ENCODE peak calls at places on chromosomes 1 and 21, in four cellular contexts. B is K562, I is HepG2, N is GM12878. L is an unnamed sample.
A peak's percentile ranks its signal among the peaks of the same experiment; 100 is the strongest.

GRCh38 chr1:79519084-79519760 is 512.7 kb upstream of the ADGRL4 start:
- DNase-seq in B (no peak), I (no peak), N (no peak), L (no peak)

GRCh38 chr1:63921357-63921756 is 147.5 kb downstream of the ROR1 start:
- DNase-seq in N (no peak), B (no peak), I (no peak), L (no peak)

GRCh38 chr1:177451191-177451590 is 280.4 kb downstream of the BRINP2 start:
- DNase-seq in N (no peak), I (no peak), B (no peak), L (no peak)

GRCh38 chr21:44958471-44959191 is 18.8 kb downstream of the SLX9 start:
- DNase-seq in N (no peak), B (no peak), I (no peak), L (no peak)

GRCh38 chr1:226626577-226626956 is 78.0 kb downstream of the STUM start:
- DNase-seq in I (peak; percentile 27), B (peak; percentile 84), N (peak; percentile 27), L (peak; percentile 91)

GRCh38 chr1:53346007-53346813 is 18.3 kb upstream of the LRP8 start:
- DNase-seq in I (no peak), N (no peak), B (no peak), L (peak; percentile 32)

GRCh38 chr1:115837762-115838421 is 3.0 kb downstream of the NHLH2 start:
- DNase-seq in B (no peak), I (no peak), N (no peak), L (peak; percentile 76)

GRCh38 chr1:188463919-188464318 is 1635.2 kb downstream of the PLA2G4A start:
- DNase-seq in I (no peak), B (no peak), N (no peak), L (no peak)

GRCh38 chr1:193799948-193800690 is 613.7 kb upstream of the B3GALT2 start:
- DNase-seq in N (no peak), I (no peak), B (no peak), L (no peak)

GRCh38 chr1:188761226-188761625 is 1716.4 kb downstream of the BRINP3 start:
- DNase-seq in I (no peak), B (no peak), N (no peak), L (no peak)

GRCh38 chr21:44793269-44794030 is 8.2 kb downstream of the UBE2G2 start:
- DNase-seq in B (peak; percentile 87), I (peak; percentile 57), N (no peak), L (peak; percentile 55)

GRCh38 chr1:153792631-153793041 is 17.4 kb downstream of the SLC27A3 start:
- DNase-seq in B (no peak), N (no peak), I (no peak), L (no peak)

GRCh38 chr1:116224561-116224960 is 113.4 kb downstream of the MAB21L3 start:
- DNase-seq in N (no peak), I (no peak), B (no peak), L (no peak)

GRCh38 chr21:32312976-32313375 is 14.3 kb downstream of the MRAP start:
- DNase-seq in I (no peak), N (no peak), B (no peak), L (peak; percentile 38)

GRCh38 chr21:35556536-35556935 is 503.8 kb downstream of the SETD4 start:
- DNase-seq in N (no peak), I (no peak), B (no peak), L (no peak)
- TF ChIP-seq CBX5 in N (no peak), I (no peak), B (no peak), L (no peak)

GRCh38 chr1:170592591-170593111 is 60.7 kb downstream of the GORAB start:
- DNase-seq in B (no peak), I (no peak), N (no peak), L (no peak)
- TF ChIP-seq CBX5 in B (no peak), I (no peak), N (no peak), L (no peak)

DNA sequence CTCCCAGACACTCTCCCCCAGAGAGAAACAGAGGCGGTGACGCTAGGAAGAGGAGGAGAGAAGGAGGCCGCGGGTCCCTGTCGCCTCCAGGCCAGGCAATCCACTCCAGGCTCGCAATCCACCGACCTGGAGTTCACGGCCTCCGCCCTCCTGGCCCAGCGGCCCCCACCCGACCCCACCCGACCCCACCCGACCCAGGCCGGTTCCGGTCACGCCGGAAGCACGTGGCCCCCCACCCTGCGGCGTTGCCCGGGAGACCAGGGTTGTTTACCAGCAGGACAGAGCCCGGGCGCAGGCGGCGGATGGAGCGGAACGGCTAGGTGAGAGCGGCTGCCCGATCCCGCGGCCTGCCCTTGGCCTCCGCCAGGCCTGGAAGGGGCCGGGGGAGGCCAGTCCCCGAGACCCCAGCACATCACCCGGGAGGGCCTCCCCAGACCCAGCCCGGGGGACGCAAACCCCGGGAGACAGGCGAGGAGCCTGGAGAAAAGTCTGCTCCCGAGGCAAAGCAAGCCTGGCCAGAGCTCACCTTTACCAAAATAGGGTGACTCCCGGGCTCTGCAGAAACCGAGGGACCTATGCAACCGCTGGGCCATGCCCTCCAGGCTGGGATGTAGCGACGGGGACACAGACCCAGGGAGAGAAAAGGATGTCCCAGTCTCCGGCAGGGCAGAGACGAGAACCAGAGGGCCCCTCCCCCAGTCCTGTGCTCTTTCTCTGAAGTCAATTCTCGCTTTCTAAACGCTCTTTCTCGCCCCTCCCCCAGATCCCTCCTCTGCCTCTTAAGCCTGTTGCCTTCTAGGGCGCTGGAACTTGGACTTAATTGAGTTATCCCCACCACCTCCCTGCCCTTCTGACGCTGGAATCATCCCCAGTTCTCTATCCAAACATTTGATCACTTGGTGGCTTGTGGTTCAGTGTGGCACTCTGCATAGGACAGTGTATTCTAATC is at the start of the genes PLA2G2C and UBXN10:
- DNase-seq in I (peak; percentile 13), N (no peak), B (peak; percentile 94), L (no peak)
- TF ChIP-seq CBX5 in I (no peak), N (no peak), B (peak; percentile 3), L (no peak)

DNA sequence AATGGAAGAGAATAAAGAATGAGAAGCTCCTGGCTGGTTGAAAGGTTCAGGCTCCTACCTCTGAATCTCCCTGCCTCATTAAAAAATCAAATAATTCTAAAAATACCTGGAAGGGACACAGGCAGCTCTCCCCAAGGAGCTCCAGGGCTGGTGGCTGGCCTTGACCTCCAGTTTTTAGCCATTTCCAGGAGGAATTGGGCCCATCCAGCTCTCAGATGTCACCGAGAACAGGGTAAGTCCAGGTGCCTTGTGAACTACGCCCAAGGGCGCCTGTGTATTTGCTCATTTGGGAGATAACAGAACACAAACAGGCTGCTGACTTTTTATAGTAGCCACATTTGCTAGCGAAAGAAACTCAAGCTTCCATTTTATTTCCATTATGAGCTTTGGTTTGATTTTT is 321.0 kb upstream of the C1orf174 start:
- DNase-seq in N (no peak), I (no peak), B (no peak), L (no peak)
- TF ChIP-seq CBX5 in N (no peak), I (no peak), B (no peak), L (no peak)

GRCh38 chr1:101196668-101197067 is 40.2 kb upstream of the S1PR1 start:
- DNase-seq in N (no peak), B (no peak), I (no peak), L (no peak)

GRCh38 chr1:101203812-101204540 is 32.8 kb upstream of the S1PR1 start:
- DNase-seq in B (no peak), N (no peak), I (no peak), L (no peak)

GRCh38 chr1:101199637-101199982 is 37.2 kb upstream of the S1PR1 start:
- DNase-seq in N (no peak), I (no peak), B (no peak), L (no peak)

GRCh38 chr1:101200513-101200912 is 36.3 kb upstream of the S1PR1 start:
- DNase-seq in N (no peak), B (no peak), I (no peak), L (no peak)

DNA sequence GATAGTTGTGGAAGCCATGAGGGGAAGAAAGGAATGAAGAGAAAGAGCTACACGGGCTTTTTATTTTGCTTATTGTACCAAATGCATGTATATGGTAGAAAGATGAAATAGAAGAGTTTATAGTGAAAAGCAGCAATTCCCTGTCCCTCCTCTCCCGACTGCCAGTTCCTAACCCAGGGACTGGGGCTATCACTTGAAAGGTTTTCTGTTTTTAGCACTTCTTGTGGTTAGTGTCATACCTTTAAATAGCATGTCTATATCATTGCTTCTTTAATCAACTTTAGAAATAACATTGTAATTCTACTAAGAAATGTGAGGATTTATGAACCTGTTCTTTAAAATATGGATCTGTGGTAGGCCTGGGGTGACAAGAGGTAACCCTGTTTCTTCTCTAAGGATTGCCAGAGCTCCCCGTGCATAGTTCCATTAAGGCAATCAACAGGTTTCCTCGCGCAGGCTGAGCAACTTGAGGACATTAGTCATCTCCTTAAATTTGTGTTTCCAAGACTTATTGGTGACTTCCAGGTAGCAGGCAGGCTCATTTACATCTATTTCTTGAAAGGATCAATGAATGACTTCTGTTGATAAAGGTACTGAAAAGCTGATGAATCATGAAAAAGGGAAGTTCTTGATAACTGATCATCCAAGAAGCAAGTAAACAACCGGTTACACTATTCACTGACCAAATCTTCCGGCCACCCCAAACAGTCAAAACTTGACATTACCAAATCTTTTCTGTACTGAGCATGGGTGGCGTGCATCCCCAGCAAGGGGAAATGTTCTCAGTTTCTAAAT is 37.8 kb upstream of the S1PR1 start:
- DNase-seq in N (peak; percentile 83), B (peak; percentile 9), I (no peak), L (no peak)
- TF ChIP-seq CBX5 in N (peak; percentile 89), B (no peak), I (no peak), L (no peak)

DNA sequence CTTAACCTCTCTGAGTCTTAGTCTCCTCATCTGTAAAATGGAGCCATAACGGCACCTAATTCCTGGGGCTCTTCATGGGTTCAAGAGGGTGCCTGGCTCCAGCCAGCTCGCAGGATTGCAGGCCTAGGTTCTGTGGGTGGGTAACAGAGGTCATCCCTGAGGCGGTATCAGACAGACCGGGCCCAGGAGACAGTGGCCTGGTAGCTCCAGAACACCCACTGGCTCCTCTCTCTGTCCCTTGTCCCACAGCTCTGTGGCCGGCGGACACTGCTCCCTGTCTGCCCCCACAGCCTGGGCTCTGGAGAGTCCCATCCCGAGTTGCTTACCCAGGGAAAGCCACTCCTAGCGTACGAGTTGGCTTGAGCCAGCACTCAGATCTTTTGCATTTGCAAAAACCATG is 150.3 kb downstream of the PEX14 start:
- DNase-seq in N (no peak), I (no peak), B (no peak), L (no peak)
- TF ChIP-seq CBX5 in N (no peak), I (no peak), B (no peak), L (no peak)

GRCh38 chr1:44217809-44218410 is 4.6 kb downstream of the DMAP1 start:
- DNase-seq in I (peak; percentile 81), B (peak; percentile 78), N (peak; percentile 7), L (peak; percentile 98)
- TF ChIP-seq CBX5 in I (peak; percentile 60), B (no peak), N (no peak), L (no peak)

DNA sequence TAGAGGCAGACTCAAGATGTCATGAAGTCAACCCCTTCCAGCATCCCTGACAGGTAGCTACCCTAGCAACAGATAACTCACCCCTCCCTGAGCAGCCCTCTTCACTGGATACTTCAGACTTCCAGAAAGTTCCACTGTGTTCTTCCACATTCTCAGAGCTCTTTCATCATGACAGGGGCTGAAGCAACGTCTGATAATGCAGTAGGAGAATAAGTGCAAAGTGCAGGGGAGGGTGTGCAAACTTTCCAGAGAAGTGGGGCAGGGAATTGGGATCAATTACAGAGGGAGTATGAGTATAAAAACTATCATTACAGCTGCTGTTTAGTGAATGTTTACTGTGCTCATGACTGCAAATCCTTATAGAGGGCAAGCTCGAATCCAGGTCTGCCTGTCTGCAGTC is 26.4 kb upstream of the FOXE3 start:
- DNase-seq in I (peak; percentile 56), B (no peak), N (no peak), L (no peak)
- TF ChIP-seq CBX5 in I (no peak), B (no peak), N (no peak), L (no peak)

DNA sequence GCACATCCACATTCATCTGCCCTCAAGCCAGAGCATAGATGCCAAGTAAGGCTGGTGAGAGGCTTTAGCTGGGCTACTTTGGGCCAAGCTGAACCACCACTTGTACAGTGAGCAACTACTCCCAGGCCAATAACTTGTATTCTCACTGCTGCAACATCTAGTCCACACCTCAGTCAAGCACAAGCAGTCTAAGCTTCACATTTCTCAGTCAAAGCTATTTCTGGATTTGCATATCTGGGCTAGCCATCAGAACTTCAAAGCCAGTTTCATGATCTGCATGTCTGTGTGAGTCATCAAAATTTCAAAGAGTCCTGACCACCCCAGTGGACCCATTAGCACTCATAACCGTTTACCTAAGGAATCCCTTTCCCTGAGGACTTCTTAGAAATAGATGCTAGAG is 77.7 kb upstream of the DIRAS3 start:
- DNase-seq in B (no peak), I (peak; percentile 31), N (peak; percentile 5), L (no peak)
- TF ChIP-seq CBX5 in B (no peak), I (no peak), N (no peak), L (no peak)